ENCODE peak calls at places on chromosomes 11 and 22, in eight cellular contexts. Q is IMR-90; Z is CD8-positive, alpha-beta T cell; A is activated T-cell treated with anti-CD3 and anti-CD28 coated beads, Interleukin-2, amount 50 U/mL, for 72 hours; L is stimulated activated CD4-positive, alpha-beta T cell treated with anti-CD3 and anti-CD28 coated beads, TNF-alpha, amount 100 ng/mL, for 48 hours; V is naive thymus-derived CD8-positive, alpha-beta T cell; W is A673; Y is left ventricle myocardium inferior. S is an unnamed sample.

GRCh38 chr11:20089796-20090653 is 70.2 kb downstream of the DBX1 start:
- DNase-seq in Q (peak; percentile 71), Z (no peak), A (no peak), L (no peak), V (no peak), W (no peak), Y (no peak), S (no peak)

GRCh38 chr22:46588279-46589140 is 31.7 kb upstream of the GRAMD4 start:
- DNase-seq in Q (no peak), Z (no peak), A (no peak), L (no peak), V (no peak), W (no peak), Y (peak; percentile 66), S (no peak)

GRCh38 chr11:78045851-78046485 is 17.7 kb upstream of the THRSP start:
- DNase-seq in Q (peak; percentile 59), Z (peak; percentile 73), A (peak; percentile 81), L (peak; percentile 67), V (peak; percentile 77), W (peak; percentile 91), Y (peak; percentile 83), S (peak; percentile 65)

GRCh38 chr11:129445226-129445625 is 69.6 kb downstream of the BARX2 start:
- DNase-seq in Q (no peak), Z (no peak), A (no peak), L (no peak), V (no peak), W (no peak), Y (no peak), S (no peak)

GRCh38 chr11:66142370-66143263 is 72.5 kb downstream of the PACS1 start:
- DNase-seq in Q (peak; percentile 53), Z (no peak), A (no peak), L (no peak), V (no peak), W (no peak), Y (no peak), S (no peak)

GRCh38 chr22:38572065-38572464 is 2.1 kb upstream of the DMC1 start:
- DNase-seq in Q (peak; percentile 62), Z (no peak), A (peak; percentile 36), L (no peak), V (peak; percentile 10), W (peak; percentile 66), Y (no peak), S (peak; percentile 15)

GRCh38 chr11:105937331-105937730 is 84.7 kb downstream of the MSANTD4 start:
- DNase-seq in Q (peak; percentile 67), Z (no peak), A (no peak), L (no peak), V (no peak), W (peak; percentile 18), Y (no peak), S (no peak)

GRCh38 chr11:67561971-67562560 is 21.5 kb upstream of the GSTP1 start:
- DNase-seq in Q (peak; percentile 30), Z (no peak), A (no peak), L (no peak), V (no peak), W (no peak), Y (no peak), S (no peak)

GRCh38 chr11:8068605-8069221 is 12.3 kb upstream of the TUB start:
- DNase-seq in Q (peak; percentile 91), Z (no peak), A (no peak), L (no peak), V (no peak), W (peak; percentile 55), Y (peak; percentile 46), S (no peak)

GRCh38 chr11:65418681-65419459 is 3.7 kb upstream of the NEAT1 start:
- DNase-seq in Q (peak; percentile 91), Z (peak; percentile 75), A (peak; percentile 97), L (peak; percentile 83), V (peak; percentile 82), W (peak; percentile 99), Y (peak; percentile 99), S (peak; percentile 64)

S was measured in central memory CD4-positive, alpha-beta T cell.